ENCODE peak calls at places on chromosomes 6 and 20, in seven cellular contexts. C is HS-5, G is body of pancreas, J is Right ventricle myocardium superior, K is endothelial cell, V is skeletal muscle cell, X is KG1. U is an unnamed sample.

GRCh38 chr6:157946865-157947532 is 34.7 kb upstream of the SYNJ2 start:
- DNase-seq in C (no peak), G (no peak), J (no peak), K (no peak), V (no peak), X (no peak), U (no peak)

GRCh38 chr20:36093804-36094145 is 60.8 kb upstream of the EPB41L1 start:
- DNase-seq in C (no peak), G (no peak), J (no peak), K (no peak), V (no peak), X (no peak), U (no peak)

GRCh38 chr6:5042436-5042835 is 38.6 kb upstream of the RPP40 start:
- DNase-seq in C (no peak), G (no peak), J (no peak), K (no peak), V (no peak), X (no peak), U (no peak)

GRCh38 chr20:47611785-47612184 is 110.1 kb downstream of the NCOA3 start:
- DNase-seq in C (no peak), G (no peak), J (no peak), K (no peak), V (no peak), X (no peak), U (no peak)

GRCh38 chr6:22332726-22333125 is 35.9 kb upstream of the PRL start:
- DNase-seq in C (no peak), G (no peak), J (no peak), K (no peak), V (no peak), X (no peak), U (no peak)

GRCh38 chr6:10951675-10952282 is 64.9 kb downstream of the SYCP2L start:
- DNase-seq in C (peak; percentile 58), G (no peak), J (no peak), K (peak; percentile 9), V (peak; percentile 39), X (peak; percentile 3), U (no peak)

GRCh38 chr20:47317127-47317895 is 39.2 kb downstream of the ZMYND8 start:
- DNase-seq in C (peak; percentile 100), G (peak; percentile 63), J (peak; percentile 78), K (peak; percentile 33), V (peak; percentile 94), X (no peak), U (peak; percentile 54)

GRCh38 chr20:41213150-41213820 is 75.9 kb downstream of the PLCG1 start:
- DNase-seq in C (no peak), G (no peak), J (peak; percentile 57), K (no peak), V (no peak), X (no peak), U (no peak)

GRCh38 chr6:16519265-16520242 is 241.7 kb downstream of the ATXN1 start:
- DNase-seq in C (no peak), G (peak; percentile 61), J (no peak), K (no peak), V (no peak), X (no peak), U (no peak)

GRCh38 chr6:130864344-130864743 is 37.1 kb downstream of the SMLR1 start:
- DNase-seq in C (no peak), G (no peak), J (no peak), K (no peak), V (no peak), X (no peak), U (no peak)

GRCh38 chr6:155171109-155171746 is 92.6 kb upstream of the CLDN20 start:
- DNase-seq in C (peak; percentile 95), G (no peak), J (no peak), K (no peak), V (peak; percentile 71), X (no peak), U (no peak)

GRCh38 chr6:39251406-39251805 is 22.1 kb upstream of the KCNK5 start:
- DNase-seq in C (no peak), G (no peak), J (no peak), K (no peak), V (no peak), X (no peak), U (peak; percentile 29)

GRCh38 chr20:25061103-25061799 is 3.3 kb upstream of the ACSS1 start:
- DNase-seq in C (no peak), G (peak; percentile 76), J (no peak), K (no peak), V (no peak), X (no peak), U (peak; percentile 67)

GRCh38 chr6:81894788-81895221 is 142.3 kb upstream of the TENT5A start:
- DNase-seq in C (no peak), G (no peak), J (peak; percentile 77), K (no peak), V (no peak), X (no peak), U (no peak)

GRCh38 chr20:31517373-31517772 is 3.1 kb downstream of the HM13 start:
- DNase-seq in C (no peak), G (peak; percentile 79), J (peak; percentile 51), K (peak; percentile 55), V (no peak), X (no peak), U (peak; percentile 55)

GRCh38 chr6:155455766-155456165 is at the start of gene NOX3:
- DNase-seq in C (no peak), G (no peak), J (no peak), K (no peak), V (no peak), X (no peak), U (no peak)

GRCh38 chr6:89702349-89702748 is 63.8 kb upstream of the LYRM2 start:
- DNase-seq in C (no peak), G (no peak), J (no peak), K (no peak), V (no peak), X (no peak), U (no peak)

GRCh38 chr20:3168079-3168828 is 5.1 kb downstream of the LZTS3 start:
- DNase-seq in C (no peak), G (peak; percentile 83), J (no peak), K (no peak), V (no peak), X (no peak), U (peak; percentile 79)

GRCh38 chr6:2791124-2792050 is 26.2 kb downstream of the WRNIP1 start:
- DNase-seq in C (peak; percentile 74), G (peak; percentile 86), J (peak; percentile 59), K (peak; percentile 66), V (no peak), X (peak; percentile 28), U (peak; percentile 78)

U was measured in mucosa of gallbladder.